ENCODE peak calls at places on chromosome X, in seven cellular contexts. W is SJSA1, N is HCT116, T is RWPE2, F is BE2C, Q is lower leg skin, C is mammary epithelial cell. H is an unnamed sample.

GRCh38 chrX:104284407-104285000 is 29.8 kb upstream of the ESX1 start:
- DNase-seq in W (no peak), N (no peak), T (no peak), F (no peak), Q (no peak), C (peak; percentile 15), H (no peak)

GRCh38 chrX:45515262-45516215 is 314.9 kb upstream of the DIPK2B start:
- DNase-seq in W (peak; percentile 52), N (peak; percentile 62), T (peak; percentile 81), F (no peak), Q (peak; percentile 90), C (peak; percentile 98), H (peak; percentile 53)

GRCh38 chrX:12771445-12772069 is 19.7 kb upstream of the PRPS2 start:
- DNase-seq in W (no peak), N (peak; percentile 44), T (no peak), F (peak; percentile 34), Q (no peak), C (no peak), H (peak; percentile 56)

GRCh38 chrX:38505583-38505982 is 55.8 kb upstream of the TSPAN7 start:
- DNase-seq in W (no peak), N (no peak), T (no peak), F (no peak), Q (no peak), C (no peak), H (no peak)

GRCh38 chrX:46327229-46328081 is 217.8 kb downstream of the ZNF674 start:
- DNase-seq in W (peak; percentile 89), N (peak; percentile 76), T (peak; percentile 81), F (no peak), Q (no peak), C (peak; percentile 83), H (no peak)

GRCh38 chrX:17078031-17078730 is 131.7 kb downstream of the REPS2 start:
- DNase-seq in W (no peak), N (no peak), T (no peak), F (no peak), Q (no peak), C (peak; percentile 46), H (no peak)

GRCh38 chrX:115968436-115969252 is 201.9 kb upstream of the AGTR2 start:
- DNase-seq in W (no peak), N (peak; percentile 63), T (no peak), F (peak; percentile 67), Q (no peak), C (peak; percentile 45), H (no peak)

GRCh38 chrX:70479197-70479969 is 34.7 kb downstream of the DLG3 start:
- DNase-seq in W (peak; percentile 40), N (no peak), T (no peak), F (no peak), Q (no peak), C (peak; percentile 60), H (no peak)

GRCh38 chrX:87846956-87847355 is 329.4 kb downstream of the KLHL4 start:
- DNase-seq in W (no peak), N (no peak), T (no peak), F (no peak), Q (no peak), C (no peak), H (no peak)

GRCh38 chrX:136268051-136269048 is 17.1 kb upstream of the MAP7D3 start:
- DNase-seq in W (no peak), N (peak; percentile 7), T (no peak), F (peak; percentile 45), Q (no peak), C (no peak), H (peak; percentile 34)

GRCh38 chrX:46531442-46531841 is 13.8 kb downstream of the ZNF674 start:
- DNase-seq in W (no peak), N (no peak), T (no peak), F (no peak), Q (no peak), C (no peak), H (no peak)

GRCh38 chrX:65643046-65643785 is 24.2 kb upstream of the MSN start:
- DNase-seq in W (no peak), N (no peak), T (peak; percentile 65), F (no peak), Q (no peak), C (peak; percentile 35), H (no peak)

GRCh38 chrX:41043950-41044349 is 41.3 kb upstream of the USP9X start:
- DNase-seq in W (no peak), N (no peak), T (no peak), F (no peak), Q (no peak), C (peak; percentile 26), H (no peak)

GRCh38 chrX:79270401-79270800 is 96.7 kb downstream of the ITM2A start:
- DNase-seq in W (no peak), N (no peak), T (no peak), F (peak; percentile 44), Q (no peak), C (no peak), H (peak; percentile 45)

GRCh38 chrX:123959281-123960063 is 2.0 kb upstream of the STAG2 start:
- DNase-seq in W (no peak), N (no peak), T (no peak), F (peak; percentile 24), Q (peak; percentile 91), C (peak; percentile 28), H (no peak)

GRCh38 chrX:19627533-19627932 is 112.2 kb upstream of the MAP3K15 start:
- DNase-seq in W (no peak), N (no peak), T (no peak), F (no peak), Q (no peak), C (peak; percentile 44), H (no peak)

DNA sequence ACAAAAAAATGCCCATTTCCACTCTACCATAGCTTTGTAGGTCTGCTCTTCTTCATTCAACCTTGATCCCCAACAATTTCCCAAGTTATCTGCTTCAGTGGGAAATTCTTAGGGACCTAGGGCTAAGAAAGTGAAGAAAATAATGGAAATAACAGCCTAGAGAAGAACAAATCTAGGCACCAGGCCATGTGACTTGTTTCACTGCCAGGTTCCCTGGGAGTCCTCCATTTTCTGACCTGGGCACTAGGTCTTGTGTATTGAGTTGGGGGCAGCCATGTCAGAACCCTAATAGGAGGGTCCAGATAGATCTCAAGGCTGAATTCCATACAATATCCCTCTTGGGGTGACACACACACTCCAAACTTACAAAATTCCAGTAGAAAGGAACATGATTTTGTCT is 194.6 kb upstream of the STK26 start:
- DNase-seq in W (no peak), N (no peak), T (no peak), F (no peak), Q (no peak), C (no peak), H (no peak)
- H3K4me3 ChIP-seq in W (no peak overlapping the region), N (peak overlapping the region; percentile 16), T (no peak overlapping the region), F (peak overlapping the region; percentile 80), Q (no peak overlapping the region), C (no peak overlapping the region), H (no peak overlapping the region)

GRCh38 chrX:47578692-47579091 is 3.5 kb upstream of the TIMP1 start:
- DNase-seq in W (no peak), N (no peak), T (no peak), F (no peak), Q (no peak), C (no peak), H (no peak)

GRCh38 chrX:47577901-47578300 is 4.3 kb upstream of the TIMP1 start:
- DNase-seq in W (no peak), N (no peak), T (no peak), F (no peak), Q (no peak), C (no peak), H (no peak)

GRCh38 chrX:47576021-47576898 is 6.0 kb upstream of the TIMP1 start:
- DNase-seq in W (no peak), N (no peak), T (no peak), F (no peak), Q (no peak), C (no peak), H (no peak)

GRCh38 chrX:47579537-47579936 is 2.7 kb upstream of the TIMP1 start:
- DNase-seq in W (peak; percentile 62), N (no peak), T (no peak), F (no peak), Q (no peak), C (no peak), H (no peak)

DNA sequence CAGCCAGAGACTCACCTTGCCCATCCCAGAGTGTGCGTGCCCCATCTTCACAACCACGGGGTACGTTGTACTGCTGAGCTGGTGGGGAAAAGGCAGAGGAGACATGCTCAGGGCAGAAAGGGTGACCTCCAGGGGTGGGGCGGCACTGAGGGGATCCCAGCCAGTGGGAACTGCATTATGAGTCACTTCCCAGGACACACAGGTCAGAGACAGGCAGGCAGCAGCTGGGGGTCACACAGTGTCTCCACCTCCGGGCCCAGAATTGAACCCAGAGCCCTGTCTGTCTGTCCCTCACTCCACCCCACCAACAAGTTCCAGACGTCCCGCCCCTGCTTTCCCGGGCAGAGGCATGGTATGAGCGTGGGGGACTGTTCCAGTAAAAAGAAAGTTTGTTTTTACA is 4.8 kb upstream of the TIMP1 start:
- DNase-seq in W (no peak), N (no peak), T (no peak), F (no peak), Q (no peak), C (no peak), H (no peak)
- H3K4me3 ChIP-seq in W (no peak overlapping the region), N (no peak overlapping the region), T (no peak overlapping the region), F (no peak overlapping the region), Q (no peak overlapping the region), C (no peak overlapping the region), H (no peak overlapping the region)

DNA sequence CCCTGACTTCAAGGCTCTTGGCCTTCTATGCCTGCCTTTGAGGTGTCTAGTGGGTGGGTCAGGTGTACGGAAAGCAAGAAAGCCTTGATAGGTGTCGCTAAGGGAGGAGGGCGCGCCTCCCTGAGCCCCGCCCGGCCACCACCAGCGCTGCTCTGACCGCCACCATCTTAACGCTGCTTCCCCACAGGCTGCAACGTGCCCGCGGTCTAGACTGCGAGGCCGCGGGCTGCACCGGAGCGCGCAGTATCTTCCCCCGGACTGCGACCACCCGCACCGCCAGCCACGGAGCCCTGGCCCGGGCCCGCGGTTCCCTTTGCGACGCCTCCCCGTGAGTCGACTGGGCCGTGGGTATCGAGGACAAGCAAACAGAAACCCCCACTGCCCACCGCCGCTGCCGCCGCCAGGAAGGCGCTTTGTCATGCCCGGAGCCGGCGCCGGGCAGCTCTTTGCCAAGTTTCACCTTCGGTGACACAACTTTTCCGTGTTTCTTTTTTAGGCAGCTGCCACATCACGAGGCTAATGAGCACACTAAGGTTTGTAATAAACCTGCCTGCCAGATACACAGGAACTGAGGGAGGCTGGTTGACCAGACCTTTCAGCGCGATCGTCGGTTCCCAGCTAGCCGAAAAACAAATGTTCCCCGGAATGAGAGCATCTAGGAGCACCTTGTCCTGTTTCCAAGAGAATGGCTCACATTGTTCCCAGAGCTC is 335.8 kb upstream of the F9 start:
- DNase-seq in W (peak; percentile 64), N (no peak), T (no peak), F (no peak), Q (no peak), C (peak; percentile 37), H (no peak)
- H3K4me3 ChIP-seq in W (peak overlapping the region; percentile 47), N (no peak overlapping the region), T (peak overlapping the region; percentile 17), F (no peak overlapping the region), Q (peak overlapping the region; percentile 17), C (peak overlapping the region; percentile 30), H (no peak overlapping the region)

DNA sequence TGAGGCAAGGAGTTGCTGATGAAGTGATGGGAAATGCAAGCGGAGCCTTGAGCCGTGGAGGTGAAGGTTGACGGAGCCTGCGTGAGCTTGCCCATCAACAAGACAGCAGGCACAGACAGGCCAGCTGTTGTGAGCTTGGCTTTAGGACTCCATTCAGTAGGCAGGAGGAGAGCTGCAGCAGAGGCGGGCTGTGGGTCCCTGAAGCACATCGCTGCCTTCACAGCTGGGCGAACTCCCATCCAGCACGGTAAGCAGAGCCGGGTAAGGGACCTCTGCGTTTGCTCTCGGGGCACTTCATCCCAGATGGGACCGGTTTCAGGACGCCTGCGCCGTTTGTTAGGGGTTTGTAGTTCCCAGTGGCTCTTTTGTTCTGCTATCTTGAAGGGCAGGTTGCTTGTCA is 54.8 kb upstream of the CLDN34 start:
- DNase-seq in W (no peak), N (no peak), T (no peak), F (no peak), Q (no peak), C (peak; percentile 67), H (no peak)
- H3K4me3 ChIP-seq in W (no peak overlapping the region), N (no peak overlapping the region), T (peak overlapping the region; percentile 26), F (no peak overlapping the region), Q (no peak overlapping the region), C (peak overlapping the region; percentile 50), H (no peak overlapping the region)

H was measured in CD8-positive, alpha-beta memory T cell.